ENCODE peak calls at places on chromosomes 16 and 17, in four cellular contexts. J, R, P and I are unnamed samples. For H3K4me1, the result is how much of the 10 kb centered on the place peaks cover.

GRCh38 chr16:68387301-68387700 is 61.0 kb downstream of the SMPD3 start:
- DNase-seq in J (no peak), R (no peak), P (no peak), I (no peak)

GRCh38 chr17:81738801-81739393 is 26.8 kb downstream of the SLC25A10 start:
- DNase-seq in J (no peak), R (peak), P (no peak), I (no peak)

GRCh38 chr17:74280093-74280513 is 6.1 kb downstream of the DNAI2 start:
- DNase-seq in J (no peak), R (no peak), P (no peak), I (no peak)

GRCh38 chr16:1088295-1089170 is 7.5 kb downstream of the C1QTNF8 start:
- DNase-seq in J (no peak), R (no peak), P (no peak), I (no peak)

GRCh38 chr17:77258638-77259037 is 117.9 kb downstream of the SEC14L1 start:
- DNase-seq in J (no peak), R (no peak), P (no peak), I (no peak)

GRCh38 chr16:19330801-19331484 is 45.4 kb downstream of the CLEC19A start:
- DNase-seq in J (no peak), R (no peak), P (no peak), I (peak)

GRCh38 chr16:24013733-24014645 is 178.2 kb downstream of the PRKCB start:
- DNase-seq in J (no peak), R (no peak), P (peak), I (no peak)

GRCh38 chr17:33939959-33940358 is 315.1 kb upstream of the CCL2 start:
- DNase-seq in J (no peak), R (no peak), P (no peak), I (no peak)

GRCh38 chr17:74337834-74338500 is 11.9 kb downstream of the KIF19 start:
- DNase-seq in J (no peak), R (no peak), P (no peak), I (no peak)

GRCh38 chr17:50675627-50676026 is 32.1 kb downstream of the ANKRD40 start:
- DNase-seq in J (no peak), R (peak), P (no peak), I (no peak)

GRCh38 chr17:2634361-2634960 is 41.0 kb downstream of the PAFAH1B1 start:
- DNase-seq in J (peak), R (no peak), P (no peak), I (peak)

GRCh38 chr16:55437627-55438026 is 41.4 kb upstream of the MMP2 start:
- DNase-seq in J (no peak), R (no peak), P (no peak), I (peak)

GRCh38 chr16:84526794-84527485 is 22.5 kb upstream of the MEAK7 start:
- DNase-seq in J (no peak), R (no peak), P (no peak), I (no peak)

GRCh38 chr17:17044846-17045561 is 2.7 kb downstream of the MPRIP start:
- DNase-seq in J (no peak), R (peak), P (peak), I (no peak)

GRCh38 chr16:87661561-87661960 is 59.3 kb downstream of the JPH3 start:
- DNase-seq in J (no peak), R (no peak), P (peak), I (peak)
- TF ChIP-seq CTCF in J (no peak), R (no peak), P (peak), I (no peak)

GRCh38 chr16:58002411-58002790 is 1.2 kb downstream of the USB1 start:
- DNase-seq in J (no peak), R (no peak), P (no peak), I (no peak)
- H3K4me1 ChIP-seq in J (under half), R (under half), P (under half), I (under half)

GRCh38 chr17:76107507-76107906 is 3.9 kb upstream of the EXOC7 start:
- DNase-seq in J (no peak), R (no peak), P (peak), I (no peak)
- TF ChIP-seq CTCF in J (no peak), R (peak), P (peak), I (peak)

GRCh38 chr17:7589204-7589868 is 558 bp downstream of the SOX15 start:
- DNase-seq in J (no peak), R (peak), P (peak), I (peak)

GRCh38 chr17:7588553-7589203 is 1.2 kb downstream of the SOX15 start:
- DNase-seq in J (no peak), R (no peak), P (no peak), I (no peak)

GRCh38 chr17:7587420-7587786 is 2.5 kb downstream of the SOX15 start:
- DNase-seq in J (no peak), R (no peak), P (no peak), I (peak)

GRCh38 chr17:7586673-7587419 is 3.0 kb downstream of the SOX15 start:
- DNase-seq in J (no peak), R (no peak), P (peak), I (peak)

DNA sequence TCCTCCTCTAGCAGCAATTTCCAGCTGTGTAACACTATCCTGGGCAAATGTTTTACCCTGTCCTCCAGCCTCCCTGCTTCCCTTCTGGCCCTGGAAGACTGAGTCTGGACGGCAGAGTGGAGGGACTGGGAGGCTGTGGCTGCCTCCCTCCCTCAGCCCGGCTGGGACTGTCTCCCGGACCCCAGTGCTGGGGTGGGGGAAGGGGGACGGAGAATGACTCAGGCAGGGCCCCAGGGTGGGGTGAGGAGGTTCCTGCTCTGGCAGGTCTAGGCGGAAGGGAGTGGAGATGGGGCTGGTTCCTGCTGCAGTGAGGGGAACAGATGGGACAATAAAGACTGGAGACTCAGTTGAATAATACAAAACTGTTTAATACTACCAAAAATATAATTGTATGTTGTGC is 2.1 kb downstream of the SOX15 start:
- DNase-seq in J (no peak), R (no peak), P (no peak), I (peak)
- H3K4me1 ChIP-seq in J (under half), R (under half), P (under half), I (under half)

GRCh38 chr17:1516403-1517161 is at the start of gene INPP5K:
- DNase-seq in J (peak), R (peak), P (peak), I (peak)
- TF ChIP-seq CTCF in J (no peak), R (no peak), P (no peak), I (no peak)

GRCh38 chr17:61496174-61496956 is 44.1 kb downstream of the TBX4 start:
- DNase-seq in J (no peak), R (no peak), P (no peak), I (no peak)
- H3K4me1 ChIP-seq in J (under half), R (under half), P (under half), I (under half)

GRCh38 chr16:51147776-51148673 is 3.0 kb downstream of the SALL1 start:
- DNase-seq in J (no peak), R (no peak), P (no peak), I (no peak)
- TF ChIP-seq CTCF in J (no peak), R (no peak), P (no peak), I (no peak)

GRCh38 chr17:7476474-7476873 is 3.0 kb downstream of the ZBTB4 start:
- DNase-seq in J (no peak), R (no peak), P (no peak), I (peak)

GRCh38 chr17:7479139-7479388 is 367 bp downstream of the ZBTB4 start:
- DNase-seq in J (no peak), R (no peak), P (no peak), I (no peak)

GRCh38 chr17:7476951-7477350 is 2.5 kb downstream of the ZBTB4 start:
- DNase-seq in J (no peak), R (no peak), P (no peak), I (no peak)

GRCh38 chr17:7478276-7479138 is 924 bp downstream of the ZBTB4 start:
- DNase-seq in J (no peak), R (peak), P (no peak), I (no peak)

GRCh38 chr17:7477392-7478275 is 1.8 kb downstream of the ZBTB4 start:
- DNase-seq in J (no peak), R (peak), P (no peak), I (peak)
- H3K4me1 ChIP-seq in J (under half), R (under half), P (under half), I (under half)

DNA sequence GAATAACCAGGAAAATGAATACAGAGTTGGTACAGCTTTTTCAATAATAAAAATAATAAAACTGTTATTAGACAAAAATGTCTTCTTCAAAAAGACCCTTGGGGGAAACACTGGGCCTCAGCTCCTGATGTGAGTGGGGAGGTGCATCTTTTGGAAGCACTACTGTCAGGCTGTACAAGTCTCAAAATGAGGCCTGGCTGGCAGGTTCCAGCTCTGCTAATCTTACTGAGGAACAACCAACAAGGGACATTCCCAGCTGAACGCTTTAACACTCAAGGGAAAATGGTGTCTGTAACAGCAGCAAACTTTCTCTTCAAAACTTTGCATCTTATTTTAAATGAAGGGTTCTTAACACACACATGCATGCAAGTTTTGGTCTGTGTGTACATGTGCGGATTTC is 19.7 kb downstream of the TEX2 start:
- DNase-seq in J (no peak), R (no peak), P (no peak), I (no peak)
- TF ChIP-seq CTCF in J (no peak), R (no peak), P (no peak), I (no peak)

DNA sequence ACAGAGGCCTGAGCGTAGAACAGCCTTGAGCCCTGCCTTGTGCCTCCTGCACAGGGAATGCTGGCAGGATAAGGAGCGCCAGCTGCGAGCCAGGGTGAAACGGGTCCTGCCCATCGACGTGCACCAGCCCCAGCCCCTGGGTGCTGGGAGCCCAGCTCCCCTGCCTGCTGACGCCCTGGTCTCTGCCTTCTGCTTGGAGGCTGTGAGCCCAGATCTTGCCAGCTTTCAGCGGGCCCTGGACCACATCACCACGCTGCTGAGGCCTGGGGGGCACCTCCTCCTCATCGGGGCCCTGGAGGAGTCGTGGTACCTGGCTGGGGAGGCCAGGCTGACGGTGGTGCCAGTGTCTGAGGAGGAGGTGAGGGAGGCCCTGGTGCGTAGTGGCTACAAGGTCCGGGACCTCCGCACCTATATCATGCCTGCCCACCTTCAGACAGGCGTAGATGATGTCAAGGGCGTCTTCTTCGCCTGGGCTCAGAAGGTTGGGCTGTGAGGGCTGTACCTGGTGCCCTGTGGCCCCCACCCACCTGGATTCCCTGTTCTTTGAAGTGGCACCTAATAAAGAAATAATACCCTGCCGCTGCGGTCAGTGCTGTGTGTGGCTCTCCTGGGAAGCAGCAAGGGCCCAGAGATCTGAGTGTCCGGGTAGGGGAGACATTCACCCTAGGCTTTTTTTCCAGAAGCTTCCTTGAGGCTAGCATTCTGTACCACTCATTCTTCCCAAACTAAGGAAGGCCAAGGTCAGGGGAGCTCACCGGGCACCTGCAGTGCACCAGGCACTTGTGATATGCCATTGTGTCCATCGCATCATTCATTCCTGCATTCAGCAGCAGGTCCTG is 1.9 kb downstream of the PNMT start:
- DNase-seq in J (no peak), R (peak), P (no peak), I (no peak)
- H3K4me1 ChIP-seq in J (under half), R (under half), P (under half), I (under half)